ENCODE peak calls at places on chromosomes 7 and 10, in seven cellular contexts. O is HS-27A; Z is WERI-Rb-1; K is NCI-H446; F is stimulated activated CD4-positive, alpha-beta T cell treated with anti-CD3 and anti-CD28 coated beads, Interleukin-4, amount 100 ng/mL, for 48 hours; W is NCI-H1105 treated with DMSO at 0.1 percent for 48 hours; Y is WTC11. D is an unnamed sample.

GRCh38 chr7:44308741-44309270 is 16.6 kb downstream of the CAMK2B start:
- DNase-seq in O (no peak), Z (no peak), K (no peak), F (no peak), W (no peak), Y (no peak), D (no peak)

GRCh38 chr10:35640474-35640873 is 1.6 kb downstream of the FZD8 start:
- DNase-seq in O (no peak), Z (peak), K (peak), F (peak), W (peak), Y (peak), D (peak)

GRCh38 chr7:95843286-95843685 is 70.9 kb downstream of the DYNC1I1 start:
- DNase-seq in O (no peak), Z (no peak), K (no peak), F (no peak), W (no peak), Y (no peak), D (no peak)

GRCh38 chr7:119252962-119253361 is 1020.0 kb upstream of the KCND2 start:
- DNase-seq in O (no peak), Z (no peak), K (no peak), F (no peak), W (no peak), Y (no peak), D (no peak)

GRCh38 chr7:36957620-36958019 is 233.3 kb upstream of the AOAH start:
- DNase-seq in O (no peak), Z (no peak), K (no peak), F (no peak), W (no peak), Y (no peak), D (no peak)

GRCh38 chr10:71124921-71125748 is 87.2 kb upstream of the UNC5B start:
- DNase-seq in O (no peak), Z (no peak), K (no peak), F (no peak), W (no peak), Y (no peak), D (no peak)

GRCh38 chr10:70167246-70167645 is 3.1 kb downstream of the SAR1A start:
- DNase-seq in O (no peak), Z (no peak), K (no peak), F (no peak), W (no peak), Y (no peak), D (no peak)

GRCh38 chr7:12389089-12389700 is 14.5 kb downstream of the VWDE start:
- DNase-seq in O (peak), Z (peak), K (peak), F (peak), W (peak), Y (peak), D (peak)

GRCh38 chr7:112945046-112945445 is 141.6 kb downstream of the GPR85 start:
- DNase-seq in O (no peak), Z (no peak), K (no peak), F (no peak), W (no peak), Y (no peak), D (no peak)

D was measured in KBM-7.